ENCODE peak calls at places on chromosomes 4 and X, in six cellular contexts. R is GM23338, J is HCT116, L is OCI-LY7, W is PC-3, N is PC-9. V is an unnamed sample.

GRCh38 chr4:185374027-185374426 is 21.7 kb downstream of the LRP2BP start:
- DNase-seq in N (no peak), J (no peak), W (no peak), R (no peak), L (no peak), V (no peak)

GRCh38 chrX:123860506-123860840 is 620 bp downstream of the XIAP start:
- DNase-seq in L (peak; percentile 52), N (peak; percentile 47), R (no peak), J (no peak), W (peak; percentile 24), V (peak; percentile 47)

GRCh38 chrX:13646154-13646549 is 6.8 kb upstream of the TCEANC start:
- DNase-seq in R (peak; percentile 76), N (no peak), W (peak; percentile 66), J (peak; percentile 24), L (peak; percentile 28), V (peak; percentile 16)

GRCh38 chr4:4394644-4395043 is 7.7 kb downstream of the NSG1 start:
- DNase-seq in L (no peak), N (no peak), W (peak; percentile 50), R (no peak), J (no peak), V (no peak)

GRCh38 chrX:72141372-72142004 is 9.8 kb upstream of the RTL5 start:
- DNase-seq in W (peak; percentile 37), L (no peak), J (no peak), N (no peak), R (no peak), V (peak; percentile 46)

GRCh38 chr4:19945979-19946380 is 305.7 kb upstream of the SLIT2 start:
- DNase-seq in W (peak; percentile 87), J (peak; percentile 32), N (no peak), L (no peak), R (no peak), V (no peak)

GRCh38 chr4:31037714-31038113 is 317.5 kb downstream of the PCDH7 start:
- DNase-seq in J (no peak), W (no peak), R (no peak), N (no peak), L (no peak), V (no peak)

GRCh38 chrX:155767101-155767878 is 113.9 kb upstream of the VAMP7 start:
- DNase-seq in W (peak; percentile 51), N (peak; percentile 65), J (peak; percentile 71), L (no peak), R (peak; percentile 87), V (peak; percentile 36)

GRCh38 chrX:67693928-67694327 is 150.1 kb downstream of the AR start:
- DNase-seq in L (no peak), R (no peak), N (no peak), J (no peak), W (no peak), V (peak; percentile 48)

GRCh38 chr4:75036046-75036445 is 103.1 kb downstream of the PARM1 start:
- DNase-seq in L (no peak), W (no peak), R (no peak), N (no peak), J (no peak), V (no peak)

GRCh38 chr4:121049072-121049599 is 23.2 kb downstream of the NDNF start:
- DNase-seq in J (no peak), W (peak; percentile 30), L (no peak), N (no peak), R (no peak), V (no peak)

GRCh38 chr4:7822858-7823257 is 116.8 kb downstream of the AFAP1 start:
- DNase-seq in J (no peak), N (no peak), W (no peak), L (no peak), R (no peak), V (no peak)

GRCh38 chr4:112552668-112553067 is 36.7 kb upstream of the NEUROG2 start:
- DNase-seq in R (no peak), L (no peak), W (peak; percentile 60), N (peak; percentile 41), J (peak; percentile 32), V (no peak)

GRCh38 chr4:186108391-186108790 is 3.9 kb downstream of the FAM149A start:
- DNase-seq in N (no peak), J (no peak), W (no peak), R (no peak), L (no peak), V (no peak)

GRCh38 chrX:45815389-45815788 is 614.7 kb upstream of the DIPK2B start:
- DNase-seq in N (no peak), W (no peak), J (no peak), R (no peak), L (no peak), V (no peak)

GRCh38 chrX:44872319-44872816 is 620 bp upstream of the KDM6A start:
- DNase-seq in J (no peak), W (peak; percentile 24), L (no peak), N (no peak), R (peak; percentile 41), V (no peak)

GRCh38 chr4:147518846-147519767 is 38.2 kb downstream of the EDNRA start:
- DNase-seq in R (peak; percentile 84), W (peak; percentile 74), N (peak; percentile 44), J (peak; percentile 59), L (peak; percentile 59), V (peak; percentile 77)

GRCh38 chr4:174152717-174153466 is 130.6 kb downstream of the FBXO8 start:
- DNase-seq in N (no peak), J (no peak), R (peak; percentile 54), W (no peak), L (no peak), V (no peak)

GRCh38 chr4:81504685-81505598 is 33.2 kb upstream of the RASGEF1B start:
- DNase-seq in N (no peak), L (peak; percentile 59), W (no peak), J (no peak), R (no peak), V (peak; percentile 88)

GRCh38 chrX:87621697-87622096 is 104.1 kb downstream of the KLHL4 start:
- DNase-seq in L (no peak), N (no peak), J (no peak), W (peak; percentile 7), R (no peak), V (no peak)

GRCh38 chrX:65712005-65712861 is 44.8 kb downstream of the MSN start:
- DNase-seq in W (no peak), L (no peak), J (no peak), R (no peak), N (no peak), V (no peak)
- H3K36me3 ChIP-seq in W (peaks cover 13% of the 10 kb centered on the region), L (peaks cover 12% of the 10 kb centered on the region), J (no peaks in the 10 kb centered on the region), R (no peaks in the 10 kb centered on the region), N (no peaks in the 10 kb centered on the region), V (no peaks in the 10 kb centered on the region)

GRCh38 chr4:101724093-101724492 is 66.4 kb upstream of the BANK1 start:
- DNase-seq in J (no peak), L (no peak), N (no peak), W (no peak), R (no peak), V (peak; percentile 77)

DNA sequence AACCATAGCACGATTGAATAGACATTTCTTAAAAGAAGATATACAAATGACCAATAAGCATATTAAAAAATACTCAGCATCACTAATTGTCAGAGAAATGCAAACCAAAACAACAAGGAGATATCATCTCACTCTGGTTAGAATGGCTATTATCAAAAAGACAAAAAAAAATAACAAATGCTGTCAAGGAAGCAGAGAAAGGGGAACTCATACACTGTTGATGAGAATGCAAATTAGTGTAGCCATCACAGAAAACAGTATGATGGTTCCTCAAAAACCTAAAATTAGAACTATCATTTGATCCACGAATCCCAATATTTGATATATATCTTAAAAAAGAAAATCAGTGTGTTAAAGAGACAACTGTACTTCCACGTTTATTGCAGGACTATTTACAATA is 71.7 kb upstream of the BANK1 start:
- DNase-seq in L (no peak), N (no peak), W (no peak), J (no peak), R (no peak), V (no peak)
- H3K9me2 ChIP-seq in L (no peaks in the 10 kb centered on the region), N (no peaks in the 10 kb centered on the region), W (no peaks in the 10 kb centered on the region), J (no peaks in the 10 kb centered on the region), R (no peaks in the 10 kb centered on the region), V (no peaks in the 10 kb centered on the region)

GRCh38 chr4:145951931-145952330 is 13.3 kb upstream of the ZNF827 start:
- DNase-seq in L (no peak), W (no peak), J (no peak), N (no peak), R (no peak), V (no peak)

GRCh38 chr4:145954924-145955339 is 16.3 kb upstream of the ZNF827 start:
- DNase-seq in R (no peak), W (peak; percentile 99), J (peak; percentile 98), N (peak; percentile 90), L (no peak), V (no peak)

GRCh38 chr4:145956288-145956890 is 17.8 kb upstream of the ZNF827 start:
- DNase-seq in R (peak; percentile 82), J (no peak), L (peak; percentile 73), W (peak; percentile 75), N (no peak), V (peak; percentile 46)

GRCh38 chr4:145960012-145960411 is 21.4 kb upstream of the ZNF827 start:
- DNase-seq in W (peak; percentile 44), L (no peak), N (no peak), R (no peak), J (no peak), V (no peak)

GRCh38 chr4:145957307-145957706 is 18.7 kb upstream of the ZNF827 start:
- DNase-seq in W (no peak), L (no peak), R (no peak), N (no peak), J (no peak), V (no peak)
- TF ChIP-seq CTCF in W (no peak), L (no peak), R (no peak), N (no peak), J (no peak), V (no peak)

DNA sequence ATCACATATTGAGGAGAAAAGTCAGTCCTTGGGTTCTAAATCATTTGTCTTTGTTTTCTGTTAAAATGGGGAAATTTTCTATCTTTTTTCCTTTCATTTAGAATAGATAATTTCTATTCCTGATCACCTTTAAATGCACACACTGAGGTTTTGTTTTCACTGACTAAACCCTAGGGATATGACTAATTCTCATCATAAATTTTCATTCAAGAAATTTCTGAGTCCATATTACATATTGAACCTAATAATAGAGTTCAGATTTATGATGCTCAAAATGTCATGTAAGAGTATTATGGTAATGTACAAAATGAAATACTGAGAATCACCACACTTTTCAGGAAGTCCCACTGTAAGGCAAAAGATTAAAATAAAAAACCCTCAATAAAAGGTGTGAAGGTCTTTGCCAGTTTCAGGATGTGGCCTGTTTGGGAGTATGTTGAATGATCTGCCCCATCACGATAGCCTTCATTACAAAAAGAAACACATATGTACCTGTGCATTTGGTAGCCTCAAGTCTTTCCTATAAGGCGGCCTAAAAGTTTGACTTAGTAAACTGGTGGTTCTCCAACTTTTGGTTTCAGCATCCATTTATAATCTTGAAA is 49.4 kb downstream of the LEF1 start:
- DNase-seq in W (peak; percentile 42), J (no peak), R (no peak), N (no peak), L (no peak), V (no peak)
- H3K36me3 ChIP-seq in W (no peaks in the 10 kb centered on the region), J (no peaks in the 10 kb centered on the region), R (no peaks in the 10 kb centered on the region), N (no peaks in the 10 kb centered on the region), L (peaks cover 85% of the 10 kb centered on the region), V (no peaks in the 10 kb centered on the region)

GRCh38 chr4:117874241-117874640 is 160.0 kb upstream of the NDST3 start:
- DNase-seq in L (no peak), J (no peak), N (no peak), R (no peak), W (no peak), V (no peak)
- H3K9me2 ChIP-seq in L (no peaks in the 10 kb centered on the region), J (no peaks in the 10 kb centered on the region), N (no peaks in the 10 kb centered on the region), R (no peaks in the 10 kb centered on the region), W (no peaks in the 10 kb centered on the region), V (no peaks in the 10 kb centered on the region)

GRCh38 chr4:1512738-1513660 is 106.8 kb upstream of the NKX1-1 start:
- DNase-seq in W (peak; percentile 41), N (no peak), L (no peak), J (peak; percentile 15), R (peak; percentile 85), V (no peak)
- TF ChIP-seq CTCF in W (peak; percentile 49), N (no peak), L (no peak), J (peak; percentile 57), R (peak; percentile 36), V (no peak)